ENCODE peak calls at places on chromosomes 6 and 20, in nine cellular contexts. G is OCI-LY7, A is breast epithelium, B is IMR-90, R is ascending aorta, I is WERI-Rb-1, S is lower lobe of right lung, W is gastrocnemius medialis, O is A673. C is an unnamed sample. For H3K36me3, the result is how much of the 10 kb centered on the place peaks cover.

GRCh38 chr6:23183846-23184245 is 614.5 kb downstream of the HDGFL1 start:
- DNase-seq in G (no peak), A (no peak), B (no peak), R (no peak), I (no peak), S (no peak), W (no peak), O (no peak), C (no peak)

GRCh38 chr6:34543421-34543820 is 12.7 kb downstream of the SPDEF start:
- DNase-seq in G (no peak), A (no peak), B (peak), R (no peak), I (no peak), S (no peak), W (no peak), O (no peak), C (no peak)

GRCh38 chr6:52564856-52565255 is 12.0 kb downstream of the TRAM2 start:
- DNase-seq in G (no peak), A (no peak), B (no peak), R (no peak), I (no peak), S (no peak), W (no peak), O (no peak), C (no peak)

GRCh38 chr6:40894962-40895799 is 143.8 kb downstream of the UNC5CL start:
- DNase-seq in G (no peak), A (no peak), B (peak), R (no peak), I (peak), S (peak), W (peak), O (peak), C (no peak)

GRCh38 chr6:31692886-31693285 is 10.2 kb downstream of the ABHD16A start:
- DNase-seq in G (no peak), A (no peak), B (no peak), R (no peak), I (no peak), S (no peak), W (no peak), O (no peak), C (no peak)

GRCh38 chr20:37383229-37383989 is 37.5 kb downstream of the SRC start:
- DNase-seq in G (no peak), A (no peak), B (peak), R (peak), I (no peak), S (no peak), W (no peak), O (no peak), C (peak)

GRCh38 chr6:15876406-15876805 is 213.6 kb upstream of the DTNBP1 start:
- DNase-seq in G (no peak), A (no peak), B (no peak), R (no peak), I (no peak), S (no peak), W (no peak), O (no peak), C (no peak)

GRCh38 chr6:29708432-29709177 is 14.6 kb upstream of the HLA-F start:
- DNase-seq in G (peak), A (peak), B (no peak), R (no peak), I (no peak), S (no peak), W (no peak), O (no peak), C (no peak)

GRCh38 chr6:39760246-39760952 is 31.8 kb upstream of the DAAM2 start:
- DNase-seq in G (no peak), A (no peak), B (no peak), R (no peak), I (no peak), S (no peak), W (no peak), O (no peak), C (no peak)

GRCh38 chr6:96015321-96015790 is 418 bp upstream of the FUT9 start:
- DNase-seq in G (no peak), A (no peak), B (no peak), R (no peak), I (peak), S (no peak), W (no peak), O (peak), C (no peak)

GRCh38 chr6:106477790-106478189 is 117.3 kb downstream of the CRYBG1 start:
- DNase-seq in G (no peak), A (no peak), B (no peak), R (no peak), I (no peak), S (no peak), W (no peak), O (peak), C (no peak)

GRCh38 chr6:45691426-45691825 is 313.7 kb upstream of the SUPT3H start:
- DNase-seq in G (no peak), A (no peak), B (no peak), R (no peak), I (no peak), S (no peak), W (no peak), O (no peak), C (no peak)

GRCh38 chr20:8798505-8798904 is 270.4 kb upstream of the PLCB4 start:
- DNase-seq in G (no peak), A (no peak), B (no peak), R (no peak), I (no peak), S (no peak), W (no peak), O (peak), C (no peak)

GRCh38 chr6:72746276-72746675 is 124.4 kb downstream of the KCNQ5 start:
- DNase-seq in G (no peak), A (no peak), B (peak), R (no peak), I (no peak), S (no peak), W (no peak), O (no peak), C (no peak)

GRCh38 chr6:18122128-18123093 is at the start of gene NHLRC1:
- DNase-seq in G (no peak), A (peak), B (peak), R (peak), I (peak), S (peak), W (peak), O (peak), C (peak)

GRCh38 chr6:83193747-83194582 is 808 bp downstream of the RWDD2A start:
- DNase-seq in G (peak), A (peak), B (no peak), R (peak), I (peak), S (peak), W (peak), O (peak), C (no peak)

GRCh38 chr6:26363882-26364825 is 844 bp upstream of the BTN3A2 start:
- DNase-seq in G (peak), A (no peak), B (no peak), R (no peak), I (no peak), S (no peak), W (no peak), O (peak), C (no peak)

GRCh38 chr6:32983493-32983848 is 15.1 kb downstream of the BRD2 start:
- DNase-seq in G (no peak), A (no peak), B (no peak), R (no peak), I (no peak), S (no peak), W (no peak), O (no peak), C (no peak)

GRCh38 chr6:53998293-53998692 is 113.0 kb upstream of the MLIP start:
- DNase-seq in G (no peak), A (no peak), B (no peak), R (no peak), I (no peak), S (no peak), W (no peak), O (no peak), C (no peak)

GRCh38 chr6:33174784-33175183 is 17.5 kb downstream of the COL11A2 start:
- DNase-seq in G (no peak), A (no peak), B (no peak), R (no peak), I (no peak), S (no peak), W (no peak), O (no peak), C (no peak)

GRCh38 chr6:45616209-45616608 is 238.5 kb upstream of the SUPT3H start:
- DNase-seq in G (no peak), A (no peak), B (no peak), R (no peak), I (no peak), S (no peak), W (no peak), O (no peak), C (no peak)

GRCh38 chr6:47593979-47594378 is 104.4 kb upstream of the ADGRF4 start:
- DNase-seq in G (no peak), A (no peak), B (no peak), R (no peak), I (no peak), S (no peak), W (no peak), O (no peak), C (no peak)

GRCh38 chr20:62888910-62889309 is 27.3 kb upstream of the TCFL5 start:
- DNase-seq in G (no peak), A (no peak), B (no peak), R (no peak), I (no peak), S (no peak), W (no peak), O (no peak), C (no peak)

GRCh38 chr20:53943522-53944291 is 126.7 kb downstream of the BCAS1 start:
- DNase-seq in G (peak), A (no peak), B (peak), R (no peak), I (no peak), S (no peak), W (no peak), O (peak), C (no peak)

GRCh38 chr20:33933469-33933909 is 60.2 kb upstream of the RALY start:
- DNase-seq in G (peak), A (peak), B (peak), R (peak), I (peak), S (peak), W (peak), O (peak), C (no peak)

GRCh38 chr6:22214314-22214713 is 82.5 kb downstream of the PRL start:
- DNase-seq in G (peak), A (no peak), B (no peak), R (no peak), I (no peak), S (no peak), W (no peak), O (no peak), C (no peak)

GRCh38 chr6:158628542-158628941 is 16.0 kb downstream of the DYNLT1 start:
- DNase-seq in G (no peak), A (no peak), B (no peak), R (no peak), I (no peak), S (peak), W (no peak), O (no peak), C (no peak)

GRCh38 chr6:122770835-122771601 is 8.5 kb upstream of the FABP7 start:
- DNase-seq in G (no peak), A (no peak), B (no peak), R (no peak), I (peak), S (no peak), W (no peak), O (no peak), C (no peak)

GRCh38 chr20:12395404-12396159 is 477.9 kb downstream of the BTBD3 start:
- DNase-seq in G (no peak), A (no peak), B (no peak), R (no peak), I (no peak), S (no peak), W (no peak), O (no peak), C (no peak)

GRCh38 chr20:3027987-3028386 is 15.4 kb upstream of the GNRH2 start:
- DNase-seq in G (no peak), A (no peak), B (no peak), R (no peak), I (no peak), S (no peak), W (no peak), O (no peak), C (no peak)
- H3K36me3 ChIP-seq in G (half or more), A (under half), B (under half), R (half or more), I (half or more), S (half or more), W (under half), O (under half), C (under half)

DNA sequence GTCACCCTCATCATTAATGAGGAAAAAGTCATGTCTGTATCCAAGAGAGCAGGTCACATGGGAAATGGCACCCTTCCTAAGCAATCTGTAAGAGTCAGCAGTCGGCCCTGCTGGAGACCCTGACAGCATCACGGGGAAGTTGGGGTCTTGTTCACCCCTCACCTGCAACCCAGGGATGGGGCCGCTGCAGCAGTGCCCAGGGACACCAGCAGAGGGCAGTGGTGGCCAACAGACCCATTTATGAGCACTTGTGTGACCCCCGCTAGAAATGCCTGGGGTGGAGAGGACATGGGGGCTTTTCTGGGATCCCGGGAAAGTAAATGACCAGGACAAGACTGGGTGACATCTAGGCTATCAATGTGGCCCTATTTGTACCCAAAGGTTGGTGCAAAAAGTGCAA is 35.9 kb downstream of the ANKRD60 start:
- DNase-seq in G (peak), A (no peak), B (no peak), R (no peak), I (no peak), S (no peak), W (no peak), O (no peak), C (no peak)
- TF ChIP-seq CTCF in G (peak), A (no peak), B (peak), R (no peak), I (peak), S (peak), W (peak), O (peak), C (peak)

GRCh38 chr6:165663736-165664552 is 903 bp upstream of the PDE10A start:
- DNase-seq in G (no peak), A (no peak), B (no peak), R (no peak), I (no peak), S (no peak), W (no peak), O (no peak), C (no peak)
- H3K4me3 ChIP-seq in G (no peak), A (peak), B (peak), R (peak), I (no peak), S (peak), W (peak), O (peak), C (peak)

DNA sequence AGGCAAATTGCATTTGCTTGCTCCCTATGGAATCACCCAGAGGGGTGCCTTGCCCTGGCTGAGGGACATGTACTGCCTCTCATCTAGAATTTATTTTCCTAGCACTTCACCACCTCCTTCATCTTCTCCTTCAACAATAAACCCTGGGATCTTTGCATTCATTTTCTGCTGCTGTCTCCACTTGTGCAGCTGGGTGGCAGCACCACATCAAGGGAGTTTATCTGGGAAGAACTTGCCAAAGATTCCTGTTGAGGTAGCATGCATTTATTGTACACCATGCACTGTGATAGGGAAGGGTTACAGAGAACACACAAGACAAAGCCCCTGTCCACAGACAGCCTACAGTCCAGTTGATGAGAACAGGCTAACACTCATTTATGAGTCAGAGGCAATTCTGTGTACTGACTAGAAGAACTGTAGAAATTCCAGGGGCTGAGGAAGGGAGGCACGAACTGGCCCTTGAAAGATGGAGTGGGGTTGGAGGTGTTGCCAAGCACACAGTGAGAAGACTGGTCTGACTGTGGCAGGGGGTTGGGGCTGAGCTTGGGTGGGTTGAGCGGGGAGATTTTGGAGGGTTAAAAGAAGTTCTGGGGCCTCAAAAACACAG is 17.5 kb downstream of the C20orf173 start:
- DNase-seq in G (peak), A (no peak), B (peak), R (no peak), I (peak), S (no peak), W (no peak), O (peak), C (no peak)
- H3K36me3 ChIP-seq in G (half or more), A (under half), B (under half), R (half or more), I (under half), S (half or more), W (under half), O (under half), C (under half)

GRCh38 chr6:28531479-28532128 is 5.9 kb downstream of the GPX5 start:
- DNase-seq in G (no peak), A (no peak), B (no peak), R (no peak), I (no peak), S (no peak), W (no peak), O (peak), C (no peak)
- TF ChIP-seq CTCF in G (peak), A (no peak), B (no peak), R (no peak), I (peak), S (no peak), W (no peak), O (peak), C (no peak)

GRCh38 chr20:51634257-51634656 is 91.7 kb upstream of the NFATC2 start:
- DNase-seq in G (no peak), A (no peak), B (peak), R (no peak), I (no peak), S (no peak), W (no peak), O (peak), C (no peak)

GRCh38 chr20:51631011-51631950 is 88.8 kb upstream of the NFATC2 start:
- DNase-seq in G (no peak), A (peak), B (peak), R (peak), I (no peak), S (no peak), W (peak), O (peak), C (peak)

GRCh38 chr20:51633430-51633829 is 90.9 kb upstream of the NFATC2 start:
- DNase-seq in G (no peak), A (no peak), B (no peak), R (no peak), I (no peak), S (no peak), W (no peak), O (no peak), C (no peak)

GRCh38 chr20:51629399-51630058 is 87.0 kb upstream of the NFATC2 start:
- DNase-seq in G (no peak), A (no peak), B (no peak), R (no peak), I (no peak), S (no peak), W (no peak), O (no peak), C (no peak)

DNA sequence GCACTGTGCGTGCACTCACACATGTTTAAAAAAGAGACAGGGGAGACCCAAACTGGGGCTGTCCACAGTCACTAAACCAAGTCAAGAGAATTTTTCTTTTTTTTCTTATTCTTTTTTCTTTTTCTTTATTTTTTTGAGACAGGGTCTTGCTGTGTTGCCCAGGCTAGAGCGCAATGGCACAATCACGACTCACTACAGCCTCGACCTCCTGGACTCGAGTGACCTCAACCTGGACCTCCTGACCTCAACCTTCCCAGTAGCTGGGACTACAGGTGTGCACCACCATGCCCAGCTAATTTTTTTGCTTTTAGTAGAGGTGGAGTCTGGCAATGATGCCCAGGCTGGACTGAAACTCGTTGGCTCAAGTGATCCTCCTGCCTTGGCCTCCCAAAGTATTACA is 89.4 kb upstream of the NFATC2 start:
- DNase-seq in G (no peak), A (no peak), B (no peak), R (no peak), I (no peak), S (no peak), W (no peak), O (no peak), C (no peak)
- H3K4me3 ChIP-seq in G (no peak), A (no peak), B (no peak), R (no peak), I (no peak), S (no peak), W (no peak), O (no peak), C (no peak)

GRCh38 chr20:57656252-57656820 is 36.1 kb upstream of the ZBP1 start:
- DNase-seq in G (no peak), A (no peak), B (no peak), R (peak), I (no peak), S (peak), W (no peak), O (no peak), C (peak)
- H3K36me3 ChIP-seq in G (under half), A (under half), B (under half), R (half or more), I (under half), S (under half), W (under half), O (under half), C (under half)

GRCh38 chr6:4057036-4057435 is 21.9 kb downstream of the FAM217A start:
- DNase-seq in G (no peak), A (no peak), B (no peak), R (no peak), I (no peak), S (no peak), W (no peak), O (no peak), C (no peak)

GRCh38 chr6:4059115-4059777 is 19.7 kb downstream of the FAM217A start:
- DNase-seq in G (no peak), A (no peak), B (peak), R (no peak), I (no peak), S (no peak), W (no peak), O (peak), C (no peak)

GRCh38 chr6:4055420-4056041 is 23.4 kb downstream of the FAM217A start:
- DNase-seq in G (peak), A (no peak), B (peak), R (no peak), I (peak), S (no peak), W (peak), O (peak), C (peak)
- TF ChIP-seq CTCF in G (peak), A (peak), B (peak), R (no peak), I (peak), S (peak), W (peak), O (peak), C (no peak)